ENCODE peak calls at places on chromosomes 6 and 20, in nine cellular contexts. H, P, X, J, T, G, Y, F and I are unnamed samples.

GRCh38 chr20:38127920-38128528 is 37.0 kb downstream of the TGM2 start:
- DNase-seq in H (no peak), P (no peak), X (no peak), J (no peak), T (no peak), G (no peak), Y (no peak), F (no peak), I (no peak)

GRCh38 chr6:77383026-77383425 is 80.3 kb downstream of the HTR1B start:
- DNase-seq in H (no peak), P (no peak), X (no peak), J (no peak), T (no peak), G (no peak), Y (no peak), F (no peak), I (no peak)

GRCh38 chr6:110490110-110490509 is 13.7 kb upstream of the SLC22A16 start:
- DNase-seq in H (no peak), P (no peak), X (no peak), J (no peak), T (no peak), G (no peak), Y (no peak), F (no peak), I (no peak)

GRCh38 chr6:90088009-90088408 is 193.7 kb downstream of the GJA10 start:
- DNase-seq in H (no peak), P (peak), X (no peak), J (no peak), T (no peak), G (peak), Y (no peak), F (peak), I (no peak)

GRCh38 chr6:90101403-90101802 is 195.2 kb downstream of the BACH2 start:
- DNase-seq in H (no peak), P (no peak), X (no peak), J (no peak), T (no peak), G (no peak), Y (no peak), F (no peak), I (no peak)

GRCh38 chr20:62258499-62259293 is 20.4 kb downstream of the OSBPL2 start:
- DNase-seq in H (peak), P (peak), X (no peak), J (no peak), T (no peak), G (peak), Y (no peak), F (peak), I (peak)

GRCh38 chr6:54267798-54268197 is 40.4 kb upstream of the TINAG start:
- DNase-seq in H (no peak), P (peak), X (peak), J (no peak), T (no peak), G (peak), Y (peak), F (peak), I (peak)

GRCh38 chr6:156687875-156688549 is 89.2 kb upstream of the ARID1B start:
- DNase-seq in H (peak), P (peak), X (peak), J (no peak), T (no peak), G (peak), Y (peak), F (peak), I (peak)

GRCh38 chr6:85461806-85462185 is 11.9 kb downstream of the NT5E start:
- DNase-seq in H (no peak), P (no peak), X (no peak), J (no peak), T (no peak), G (no peak), Y (no peak), F (no peak), I (no peak)

GRCh38 chr6:142824491-142824890 is 120.5 kb downstream of the HIVEP2 start:
- DNase-seq in H (no peak), P (no peak), X (no peak), J (no peak), T (no peak), G (no peak), Y (no peak), F (no peak), I (no peak)

GRCh38 chr6:80319286-80319685 is 212.8 kb downstream of the BCKDHB start:
- DNase-seq in H (no peak), P (no peak), X (no peak), J (no peak), T (no peak), G (peak), Y (no peak), F (peak), I (no peak)

GRCh38 chr6:24864345-24864744 is 65.6 kb upstream of the ARMH2 start:
- DNase-seq in H (no peak), P (peak), X (no peak), J (no peak), T (no peak), G (no peak), Y (no peak), F (peak), I (no peak)

GRCh38 chr6:17831135-17831534 is 124.4 kb upstream of the NUP153 start:
- DNase-seq in H (no peak), P (peak), X (no peak), J (no peak), T (no peak), G (peak), Y (no peak), F (peak), I (peak)

GRCh38 chr6:35048031-35048613 is 93.0 kb downstream of the TCP11 start:
- DNase-seq in H (no peak), P (no peak), X (peak), J (no peak), T (no peak), G (no peak), Y (no peak), F (no peak), I (no peak)

GRCh38 chr6:9039258-9039657 is 603.9 kb upstream of the SLC35B3 start:
- DNase-seq in H (no peak), P (no peak), X (no peak), J (no peak), T (no peak), G (peak), Y (no peak), F (no peak), I (no peak)

GRCh38 chr6:109527989-109528388 is 45.0 kb upstream of the ZBTB24 start:
- DNase-seq in H (no peak), P (peak), X (peak), J (no peak), T (no peak), G (peak), Y (peak), F (peak), I (no peak)

GRCh38 chr20:34634392-34634791 is 42.5 kb downstream of the PIGU start:
- DNase-seq in H (no peak), P (no peak), X (no peak), J (no peak), T (no peak), G (no peak), Y (no peak), F (no peak), I (no peak)

GRCh38 chr20:20549267-20549612 is 163.2 kb downstream of the RALGAPA2 start:
- DNase-seq in H (no peak), P (no peak), X (no peak), J (no peak), T (no peak), G (peak), Y (no peak), F (no peak), I (no peak)

GRCh38 chr6:135423649-135424128 is 73.9 kb downstream of the AHI1 start:
- DNase-seq in H (no peak), P (peak), X (peak), J (no peak), T (peak), G (peak), Y (peak), F (peak), I (peak)

GRCh38 chr6:135280375-135281136 is 99.4 kb downstream of the MYB start:
- DNase-seq in H (no peak), P (peak), X (no peak), J (no peak), T (no peak), G (peak), Y (no peak), F (peak), I (no peak)

GRCh38 chr6:111721677-111722219 is 116.1 kb upstream of the TRAF3IP2 start:
- DNase-seq in H (no peak), P (peak), X (peak), J (no peak), T (peak), G (peak), Y (peak), F (peak), I (peak)

GRCh38 chr6:35357671-35358070 is 15.3 kb downstream of the PPARD start:
- DNase-seq in H (no peak), P (no peak), X (no peak), J (no peak), T (no peak), G (no peak), Y (no peak), F (no peak), I (no peak)

GRCh38 chr6:156686429-156686939 is 90.7 kb upstream of the ARID1B start:
- DNase-seq in H (no peak), P (peak), X (peak), J (peak), T (no peak), G (no peak), Y (no peak), F (peak), I (peak)

GRCh38 chr6:118722820-118723526 is 71.6 kb upstream of the CEP85L start:
- DNase-seq in H (no peak), P (peak), X (no peak), J (no peak), T (no peak), G (no peak), Y (no peak), F (no peak), I (no peak)

GRCh38 chr6:66897576-66897975 is 1190.5 kb upstream of the EYS start:
- DNase-seq in H (no peak), P (peak), X (peak), J (no peak), T (no peak), G (peak), Y (no peak), F (peak), I (no peak)

GRCh38 chr20:60117040-60117439 is 158.8 kb downstream of the CDH26 start:
- DNase-seq in H (no peak), P (peak), X (no peak), J (no peak), T (no peak), G (no peak), Y (no peak), F (no peak), I (peak)

GRCh38 chr6:6856538-6857523 is 250.9 kb upstream of the RREB1 start:
- DNase-seq in H (peak), P (peak), X (peak), J (peak), T (peak), G (peak), Y (no peak), F (peak), I (no peak)

GRCh38 chr20:13221313-13221672 is 219 bp downstream of the ISM1 start:
- DNase-seq in H (peak), P (no peak), X (no peak), J (no peak), T (no peak), G (no peak), Y (no peak), F (no peak), I (no peak)

GRCh38 chr6:86949776-86950175 is 12.4 kb downstream of the HTR1E start:
- DNase-seq in H (no peak), P (no peak), X (no peak), J (no peak), T (no peak), G (no peak), Y (no peak), F (no peak), I (no peak)

DNA sequence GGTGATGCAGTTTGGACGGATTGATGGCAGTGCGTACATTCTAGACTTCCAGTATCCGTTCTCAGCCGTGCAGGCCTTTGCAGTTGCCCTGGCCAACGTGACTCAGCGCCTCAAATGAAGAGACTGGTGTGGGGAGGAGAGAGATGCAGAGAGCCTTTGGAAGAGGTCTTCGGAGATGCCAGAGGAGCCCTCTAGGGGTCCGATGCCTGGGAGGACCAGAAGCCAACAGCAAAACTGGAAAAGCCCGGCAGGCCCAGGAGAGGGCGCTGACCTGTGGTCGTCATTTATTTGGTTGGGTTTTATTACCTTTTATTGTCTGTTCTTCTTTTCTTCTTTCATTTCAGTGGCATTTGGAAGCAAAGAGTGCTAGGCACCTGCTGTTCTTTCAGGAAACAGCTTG is 53.3 kb upstream of the TMEM181 start:
- DNase-seq in H (no peak), P (peak), X (peak), J (no peak), T (no peak), G (no peak), Y (no peak), F (peak), I (no peak)
- TF ChIP-seq CTCF in H (no peak), P (peak), X (peak), J (no peak), T (no peak), G (no peak), Y (peak), F (peak), I (peak)

GRCh38 chr20:43689165-43689564 is 22.3 kb downstream of the MYBL2 start:
- DNase-seq in H (no peak), P (no peak), X (no peak), J (no peak), T (no peak), G (no peak), Y (no peak), F (no peak), I (no peak)

GRCh38 chr20:43695571-43695970 is 28.7 kb downstream of the MYBL2 start:
- DNase-seq in H (no peak), P (no peak), X (no peak), J (no peak), T (no peak), G (no peak), Y (no peak), F (no peak), I (no peak)

GRCh38 chr20:43690943-43691598 is 24.2 kb downstream of the MYBL2 start:
- DNase-seq in H (no peak), P (no peak), X (no peak), J (no peak), T (no peak), G (no peak), Y (no peak), F (no peak), I (no peak)

GRCh38 chr20:43694763-43695162 is 27.8 kb downstream of the MYBL2 start:
- DNase-seq in H (no peak), P (no peak), X (no peak), J (no peak), T (no peak), G (no peak), Y (no peak), F (no peak), I (no peak)

GRCh38 chr20:43691928-43692524 is 25.1 kb downstream of the MYBL2 start:
- DNase-seq in H (peak), P (peak), X (peak), J (peak), T (peak), G (peak), Y (peak), F (peak), I (peak)
- TF ChIP-seq CTCF in H (peak), P (peak), X (peak), J (peak), T (peak), G (peak), Y (peak), F (peak), I (peak)

GRCh38 chr6:32196682-32197616 is 4.5 kb upstream of the GPSM3 start:
- DNase-seq in H (no peak), P (peak), X (peak), J (no peak), T (no peak), G (no peak), Y (no peak), F (peak), I (no peak)
- TF ChIP-seq CTCF in H (no peak), P (no peak), X (no peak), J (no peak), T (peak), G (no peak), Y (no peak), F (no peak), I (peak)

DNA sequence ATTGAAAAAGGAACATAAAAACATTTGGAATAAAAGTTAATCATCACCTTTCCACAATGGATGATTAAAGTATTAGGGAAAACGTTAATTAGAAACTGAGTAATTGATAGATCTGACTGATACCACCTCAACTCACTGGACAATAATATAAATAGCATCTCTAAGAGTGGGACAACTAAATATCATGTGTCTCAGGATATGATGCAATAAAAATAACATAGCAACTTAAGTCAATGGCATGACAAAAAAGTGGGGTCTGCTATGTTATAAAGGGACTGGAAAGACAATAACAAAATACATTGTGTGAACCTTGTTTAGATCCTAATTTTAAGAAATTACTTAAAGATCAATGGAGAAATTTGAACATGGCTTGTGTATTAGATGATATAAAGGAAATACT is 10.3 kb downstream of the OR12D1 start:
- DNase-seq in H (no peak), P (no peak), X (no peak), J (no peak), T (no peak), G (no peak), Y (no peak), F (no peak), I (no peak)
- TF ChIP-seq CTCF in H (no peak), P (no peak), X (no peak), J (no peak), T (no peak), G (no peak), Y (no peak), F (no peak), I (no peak)

GRCh38 chr6:41093729-41094128 is 21.0 kb downstream of the NFYA start:
- DNase-seq in H (no peak), P (peak), X (no peak), J (no peak), T (no peak), G (no peak), Y (no peak), F (peak), I (peak)

GRCh38 chr6:41090841-41091761 is 18.3 kb downstream of the NFYA start:
- DNase-seq in H (no peak), P (peak), X (no peak), J (no peak), T (no peak), G (no peak), Y (no peak), F (no peak), I (no peak)

GRCh38 chr6:41088451-41088850 is 15.7 kb downstream of the NFYA start:
- DNase-seq in H (no peak), P (peak), X (no peak), J (no peak), T (no peak), G (no peak), Y (no peak), F (no peak), I (no peak)

GRCh38 chr6:41097467-41098090 is 24.8 kb downstream of the NFYA start:
- DNase-seq in H (no peak), P (peak), X (no peak), J (no peak), T (no peak), G (no peak), Y (no peak), F (peak), I (peak)

GRCh38 chr6:41092421-41093140 is 19.8 kb downstream of the NFYA start:
- DNase-seq in H (no peak), P (peak), X (no peak), J (no peak), T (no peak), G (peak), Y (no peak), F (peak), I (peak)
- TF ChIP-seq CTCF in H (peak), P (peak), X (peak), J (peak), T (peak), G (peak), Y (peak), F (peak), I (peak)

GRCh38 chr20:57748601-57749130 is 38.9 kb upstream of the PMEPA1 start:
- DNase-seq in H (peak), P (peak), X (peak), J (peak), T (peak), G (peak), Y (peak), F (peak), I (peak)
- TF ChIP-seq CTCF in H (no peak), P (no peak), X (no peak), J (no peak), T (no peak), G (no peak), Y (no peak), F (no peak), I (peak)

GRCh38 chr6:114216789-114217467 is 125.9 kb downstream of the HS3ST5 start:
- DNase-seq in H (peak), P (no peak), X (no peak), J (no peak), T (no peak), G (no peak), Y (no peak), F (no peak), I (no peak)
- TF ChIP-seq CTCF in H (no peak), P (no peak), X (no peak), J (no peak), T (no peak), G (no peak), Y (no peak), F (no peak), I (no peak)

GRCh38 chr6:551405-551804 is 105.5 kb downstream of the HUS1B start:
- DNase-seq in H (no peak), P (peak), X (peak), J (no peak), T (no peak), G (peak), Y (no peak), F (peak), I (no peak)
- TF ChIP-seq CTCF in H (no peak), P (peak), X (peak), J (peak), T (no peak), G (no peak), Y (no peak), F (no peak), I (no peak)

DNA sequence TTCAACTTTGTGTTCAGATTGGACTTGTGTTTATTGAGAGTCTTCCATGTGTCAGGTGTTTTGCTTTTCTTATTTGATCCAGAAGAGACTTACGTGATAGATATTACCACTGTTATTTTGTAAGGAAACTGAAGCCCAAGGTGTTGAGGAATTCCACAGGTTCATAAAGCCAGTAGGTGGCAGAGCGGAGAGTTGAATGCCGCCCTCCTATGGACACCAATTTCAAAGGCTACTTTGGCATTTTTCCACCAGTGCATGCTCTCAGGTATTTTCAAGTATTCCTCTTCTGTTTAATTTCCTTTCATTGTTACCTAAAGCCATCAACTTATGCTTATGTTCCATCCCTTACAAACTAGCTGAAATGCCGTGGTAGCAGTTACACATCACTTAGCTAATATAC is 14.0 kb upstream of the COL10A1 start:
- DNase-seq in H (no peak), P (no peak), X (peak), J (no peak), T (no peak), G (peak), Y (peak), F (no peak), I (no peak)
- TF ChIP-seq CTCF in H (no peak), P (no peak), X (peak), J (no peak), T (no peak), G (peak), Y (peak), F (no peak), I (peak)

DNA sequence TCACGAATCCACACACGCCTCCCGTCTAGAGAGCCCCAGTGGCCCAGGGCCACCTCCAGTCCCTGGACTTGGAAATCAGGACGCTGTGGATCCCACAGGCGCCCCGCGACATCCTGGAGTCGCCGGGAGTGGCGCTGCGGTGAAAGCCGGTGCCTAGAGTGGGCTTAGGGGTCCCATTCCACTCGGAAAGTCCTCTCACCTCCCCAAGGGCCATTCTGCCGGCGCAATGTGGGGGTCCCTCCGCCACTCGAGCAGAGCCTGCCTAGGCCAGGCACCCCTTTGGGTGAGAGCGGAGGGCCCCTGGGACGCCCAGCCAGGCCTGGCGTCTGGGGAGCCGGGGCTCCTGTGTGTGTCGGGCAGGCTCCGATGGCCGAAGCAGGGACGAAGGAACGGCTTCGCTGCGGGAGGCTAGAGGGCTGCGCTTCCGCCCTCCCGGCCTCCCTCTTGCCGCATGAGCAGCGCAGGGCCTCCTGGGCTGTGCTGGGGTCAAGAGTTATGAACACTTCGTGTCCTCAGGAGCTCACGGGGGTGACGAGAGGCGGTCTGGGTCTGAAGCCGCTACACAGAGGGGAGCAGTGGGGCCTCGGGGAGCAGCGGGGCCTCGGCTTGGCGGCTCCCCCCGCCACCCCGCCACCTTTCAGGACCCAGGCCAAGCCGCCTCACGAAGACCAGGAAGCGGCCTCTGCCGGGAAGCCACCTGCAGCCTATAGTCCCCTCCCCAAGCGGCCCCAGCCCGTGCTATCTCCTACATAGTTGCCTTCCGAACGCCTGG is 13.6 kb downstream of the POU3F2 start:
- DNase-seq in H (no peak), P (no peak), X (peak), J (no peak), T (no peak), G (no peak), Y (no peak), F (no peak), I (no peak)
- TF ChIP-seq CTCF in H (no peak), P (no peak), X (peak), J (no peak), T (no peak), G (no peak), Y (no peak), F (no peak), I (peak)